ENCODE peak calls at places on chromosomes 12 and 14, in eight cellular contexts. W is thyroid gland, S is fibroblast of gingiva, T is GM18507, J is AG20443, H is dermis microvascular lymphatic vessel endothelial cell, E is IMR-90, O is amygdala. L is an unnamed sample.

GRCh38 chr12:25130741-25131188 is 64.2 kb downstream of the DNAI7 start:
- DNase-seq in W (no peak), S (peak), T (peak), J (peak), H (peak), E (peak), O (no peak), L (no peak)

GRCh38 chr14:81394739-81395138 is 5.4 kb downstream of the STON2 start:
- DNase-seq in W (no peak), S (no peak), T (no peak), J (no peak), H (no peak), E (no peak), O (no peak), L (no peak)

GRCh38 chr14:56491299-56492285 is 88.0 kb upstream of the TMEM260 start:
- DNase-seq in W (peak), S (peak), T (no peak), J (peak), H (peak), E (peak), O (no peak), L (no peak)

GRCh38 chr14:51014086-51014485 is 69.8 kb upstream of the PYGL start:
- DNase-seq in W (peak), S (peak), T (no peak), J (peak), H (peak), E (peak), O (no peak), L (peak)

GRCh38 chr12:123049398-123050250 is 69.1 kb downstream of the ARL6IP4 start:
- DNase-seq in W (no peak), S (no peak), T (no peak), J (peak), H (no peak), E (no peak), O (no peak), L (peak)

GRCh38 chr14:103551338-103551762 is 11.1 kb downstream of the BAG5 start:
- DNase-seq in W (peak), S (peak), T (no peak), J (peak), H (no peak), E (no peak), O (no peak), L (no peak)

GRCh38 chr14:41146391-41146790 is 460.3 kb upstream of the LRFN5 start:
- DNase-seq in W (no peak), S (no peak), T (no peak), J (no peak), H (no peak), E (no peak), O (no peak), L (no peak)

GRCh38 chr12:54853933-54854538 is at the start of gene MUCL1:
- DNase-seq in W (peak), S (peak), T (peak), J (peak), H (peak), E (peak), O (no peak), L (peak)

GRCh38 chr12:105561981-105562726 is 231.7 kb downstream of the C12orf75 start:
- DNase-seq in W (no peak), S (no peak), T (no peak), J (peak), H (peak), E (peak), O (no peak), L (no peak)

GRCh38 chr12:130880411-130880885 is 8.6 kb downstream of the RAN start:
- DNase-seq in W (no peak), S (no peak), T (no peak), J (peak), H (no peak), E (no peak), O (no peak), L (no peak)

GRCh38 chr12:14211829-14212455 is 153.5 kb upstream of the ATF7IP start:
- DNase-seq in W (no peak), S (no peak), T (no peak), J (no peak), H (no peak), E (no peak), O (no peak), L (no peak)

L was measured in head of caudate nucleus.